ENCODE peak calls at places on chromosomes 16 and 17, in four cellular contexts. T, U, C and X are unnamed samples.

GRCh38 chr16:79609861-79610260 is 9.3 kb upstream of the MAF start:
- DNase-seq in U (no peak), T (no peak), C (no peak), X (no peak)

GRCh38 chr17:63138713-63139112 is 172.7 kb downstream of the TANC2 start:
- DNase-seq in U (no peak), C (no peak), T (no peak), X (no peak)

GRCh38 chr17:10033449-10033848 is 128.4 kb upstream of the RCVRN start:
- DNase-seq in C (peak; percentile 64), T (no peak), U (no peak), X (no peak)

GRCh38 chr17:47252766-47253512 is 688 bp upstream of the ITGB3 start:
- DNase-seq in U (no peak), C (no peak), T (no peak), X (no peak)

GRCh38 chr16:19872179-19872863 is 12.3 kb downstream of the GPRC5B start:
- DNase-seq in C (no peak), T (no peak), U (no peak), X (no peak)

GRCh38 chr17:43215341-43215740 is 3.7 kb downstream of the TMEM106A start:
- DNase-seq in C (no peak), U (no peak), T (no peak), X (no peak)

GRCh38 chr17:10217916-10218315 is 19.5 kb upstream of the GAS7 start:
- DNase-seq in T (no peak), U (no peak), C (no peak), X (no peak)

GRCh38 chr16:63998-64913 is 8.2 kb downstream of the RHBDF1 start:
- DNase-seq in T (no peak), U (no peak), C (peak; percentile 4), X (no peak)

GRCh38 chr17:50944902-50945720 is 79.0 kb upstream of the TOB1 start:
- DNase-seq in T (no peak), U (no peak), C (no peak), X (no peak)

GRCh38 chr16:10883004-10883403 is 6.0 kb downstream of the CIITA start:
- DNase-seq in T (peak; percentile 23), U (no peak), C (no peak), X (no peak)

GRCh38 chr17:5364696-5365095 is 54.8 kb downstream of the NUP88 start:
- DNase-seq in C (no peak), U (no peak), T (no peak), X (no peak)

GRCh38 chr16:70738083-70738977 is 52.5 kb upstream of the MTSS2 start:
- DNase-seq in C (no peak), T (peak; percentile 55), U (no peak), X (peak; percentile 62)

GRCh38 chr17:75238684-75239191 is 22.7 kb downstream of the GGA3 start:
- DNase-seq in U (no peak), T (peak; percentile 66), C (peak; percentile 49), X (peak; percentile 84)
- TF ChIP-seq CTCF in U (peak; percentile 75), T (peak; percentile 77), C (peak; percentile 91), X (peak; percentile 66)

DNA sequence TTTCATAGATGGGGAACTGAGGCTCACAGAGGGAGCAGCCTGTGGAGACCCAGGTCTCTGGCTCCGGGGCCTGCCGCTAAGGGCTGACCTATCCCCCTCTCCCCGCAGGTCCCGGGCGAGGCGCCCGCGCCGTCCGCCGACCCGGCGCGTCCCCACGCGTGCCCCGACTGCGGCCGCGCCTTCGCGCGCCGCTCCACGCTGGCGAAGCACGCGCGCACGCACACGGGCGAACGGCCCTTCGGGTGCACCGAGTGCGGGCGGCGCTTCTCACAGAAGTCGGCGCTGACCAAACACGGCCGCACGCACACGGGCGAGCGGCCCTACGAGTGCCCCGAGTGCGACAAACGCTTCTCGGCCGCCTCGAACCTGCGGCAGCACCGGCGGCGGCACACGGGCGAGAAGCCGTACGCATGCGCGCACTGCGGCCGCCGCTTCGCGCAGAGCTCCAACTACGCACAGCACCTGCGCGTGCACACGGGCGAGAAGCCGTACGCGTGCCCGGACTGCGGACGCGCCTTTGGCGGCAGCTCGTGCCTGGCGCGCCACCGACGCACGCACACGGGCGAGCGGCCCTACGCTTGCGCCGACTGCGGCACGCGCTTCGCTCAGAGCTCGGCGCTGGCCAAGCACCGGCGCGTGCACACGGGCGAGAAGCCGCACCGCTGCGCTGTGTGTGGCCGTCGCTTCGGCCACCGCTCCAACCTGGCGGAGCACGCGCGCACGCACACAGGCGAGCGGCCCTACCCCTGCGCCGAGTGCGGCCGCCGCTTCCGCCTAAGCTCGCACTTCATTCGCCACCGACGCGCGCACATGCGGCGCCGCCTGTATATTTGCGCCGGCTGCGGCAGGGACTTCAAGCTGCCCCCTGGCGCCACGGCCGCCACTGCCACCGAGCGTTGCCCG is 10.3 kb downstream of the ZNF771 start:
- DNase-seq in U (peak; percentile 15), C (peak; percentile 98), T (peak; percentile 86), X (peak; percentile 93)
- TF ChIP-seq CTCF in U (peak; percentile 23), C (peak; percentile 32), T (no peak), X (no peak)

DNA sequence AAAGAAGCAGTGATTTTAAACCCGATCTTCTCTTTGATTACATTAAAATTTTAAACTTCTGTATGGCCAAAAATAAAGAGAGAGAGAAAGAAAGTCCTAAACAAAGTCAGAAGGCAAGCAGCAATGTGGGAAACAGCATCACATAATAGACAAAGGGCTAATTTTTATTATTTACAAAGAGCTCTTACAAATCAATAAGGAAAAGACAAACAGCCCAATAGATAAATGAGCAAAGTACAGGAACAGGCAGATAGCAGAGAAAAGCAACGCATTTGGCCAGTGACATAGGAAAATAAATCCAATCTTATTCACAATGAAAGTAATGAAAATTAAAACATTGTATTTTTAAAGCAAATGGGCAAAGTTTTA is 93.1 kb downstream of the SALL1 start:
- DNase-seq in U (no peak), T (no peak), C (no peak), X (no peak)
- TF ChIP-seq CTCF in U (no peak), T (no peak), C (no peak), X (no peak)

GRCh38 chr17:6651483-6652452 is at the start of the genes C17orf100 and MED31:
- DNase-seq in C (peak; percentile 92), U (peak; percentile 81), T (peak; percentile 97), X (peak; percentile 97)

GRCh38 chr17:6660765-6661463 is 9.4 kb downstream of the C17orf100 start:
- DNase-seq in U (no peak), C (peak; percentile 39), T (no peak), X (peak; percentile 69)

GRCh38 chr17:6660101-6660500 is 8.5 kb downstream of the C17orf100 start:
- DNase-seq in U (no peak), C (no peak), T (no peak), X (no peak)

GRCh38 chr17:6657633-6658287 is 6.2 kb downstream of the C17orf100 start:
- DNase-seq in U (no peak), T (no peak), C (no peak), X (no peak)

GRCh38 chr17:6654816-6655731 is 3.5 kb downstream of the C17orf100 start:
- DNase-seq in T (peak; percentile 63), U (no peak), C (no peak), X (no peak)
- TF ChIP-seq CTCF in T (no peak), U (no peak), C (no peak), X (no peak)

GRCh38 chr16:85542548-85542927 is 70.6 kb upstream of the GSE1 start:
- DNase-seq in U (no peak), C (no peak), T (no peak), X (no peak)

GRCh38 chr16:85543998-85544397 is 69.1 kb upstream of the GSE1 start:
- DNase-seq in C (no peak), U (no peak), T (no peak), X (no peak)

GRCh38 chr16:85545227-85545818 is 67.8 kb upstream of the GSE1 start:
- DNase-seq in T (no peak), U (no peak), C (no peak), X (no peak)

GRCh38 chr16:85543536-85543935 is 69.6 kb upstream of the GSE1 start:
- DNase-seq in T (no peak), U (no peak), C (no peak), X (no peak)

GRCh38 chr16:85544668-85545067 is 68.5 kb upstream of the GSE1 start:
- DNase-seq in C (no peak), U (no peak), T (no peak), X (no peak)
- TF ChIP-seq CTCF in C (no peak), U (no peak), T (no peak), X (no peak)

GRCh38 chr17:15456486-15456885 is 10.9 kb downstream of the CDRT4 start:
- DNase-seq in U (no peak), C (no peak), T (no peak), X (no peak)

GRCh38 chr17:15454328-15454727 is 13.1 kb downstream of the CDRT4 start:
- DNase-seq in U (no peak), C (no peak), T (no peak), X (no peak)

GRCh38 chr17:15453782-15454181 is 13.6 kb downstream of the CDRT4 start:
- DNase-seq in C (no peak), U (no peak), T (no peak), X (no peak)

GRCh38 chr17:15457723-15458094 is 9.7 kb downstream of the CDRT4 start:
- DNase-seq in C (no peak), T (no peak), U (no peak), X (no peak)

DNA sequence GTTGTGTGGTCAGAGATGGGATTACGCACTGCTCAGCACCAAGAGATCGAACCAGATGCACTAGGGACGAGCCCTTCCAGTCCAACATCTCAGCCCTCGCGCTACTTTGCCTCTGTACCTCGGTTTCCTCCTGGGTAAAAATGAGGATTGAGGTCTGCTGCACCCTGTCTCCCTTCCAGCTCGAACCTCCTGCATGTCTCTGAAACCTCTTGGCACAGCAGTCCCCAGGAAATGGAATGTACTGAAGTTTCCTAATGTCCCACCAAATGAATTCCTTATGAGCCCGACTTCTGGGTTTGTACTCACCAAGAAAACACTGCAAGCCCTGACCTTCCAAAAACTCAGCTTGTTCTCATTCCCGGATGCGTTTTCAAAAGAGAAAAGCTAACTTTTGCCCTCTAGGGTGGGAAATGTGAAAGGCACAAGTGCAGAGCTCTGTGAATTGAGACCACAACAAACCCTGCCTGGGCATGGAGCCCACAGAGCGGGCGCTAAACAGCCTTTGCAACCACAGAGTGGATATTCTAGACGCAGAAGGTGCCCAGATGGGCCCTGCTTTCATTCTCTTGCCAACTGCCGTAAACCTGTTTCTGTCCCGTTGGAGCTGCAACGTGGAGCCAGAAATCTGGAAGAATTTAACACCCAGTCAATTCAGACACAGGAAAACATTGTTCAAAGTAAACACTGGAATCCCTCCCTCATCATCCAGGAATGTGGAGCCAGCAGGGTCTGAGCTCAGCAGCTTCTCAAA is 10.3 kb downstream of the CDRT4 start:
- DNase-seq in T (no peak), C (no peak), U (no peak), X (no peak)
- TF ChIP-seq CTCF in T (no peak), C (no peak), U (peak; percentile 23), X (no peak)

DNA sequence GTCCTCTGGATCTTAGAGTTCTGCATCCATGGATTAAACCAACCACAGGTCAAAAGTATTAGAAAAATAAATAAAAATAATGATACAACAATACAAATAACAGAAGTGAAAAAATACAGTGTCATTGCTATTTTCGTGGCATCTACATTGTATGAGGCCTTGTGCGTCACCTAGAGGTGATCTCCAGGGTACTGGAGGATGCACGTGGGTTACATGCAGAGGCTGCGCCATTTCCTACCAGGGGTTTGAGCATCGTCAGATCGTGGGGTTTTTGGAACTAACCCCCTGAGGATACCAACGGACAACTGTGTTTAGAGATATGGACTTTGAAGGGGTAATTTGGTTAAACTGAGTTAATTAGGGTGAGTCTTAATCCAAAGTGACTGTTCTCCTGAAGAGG is 224.7 kb downstream of the ENGASE start:
- DNase-seq in C (no peak), T (no peak), U (no peak), X (no peak)
- TF ChIP-seq CTCF in C (peak; percentile 41), T (no peak), U (no peak), X (no peak)

GRCh38 chr16:25366078-25366477 is 108.4 kb upstream of the ZKSCAN2 start:
- DNase-seq in U (no peak), T (no peak), C (no peak), X (no peak)
- TF ChIP-seq CTCF in U (no peak), T (no peak), C (no peak), X (no peak)